ENCODE peak calls at places on chromosomes 3 and 15, in six cellular contexts. D is IMR-90, U is H9, G is neuronal stem cell, Z is H1, O is mesenchymal stem cell. E is an unnamed sample.

GRCh38 chr15:25616471-25616870 is 177.6 kb upstream of the UBE3A start:
- DNase-seq in U (no peak), O (no peak), Z (no peak), D (no peak), G (no peak), E (no peak)

GRCh38 chr3:60190073-60190472 is 1061.2 kb downstream of the FHIT start:
- DNase-seq in D (no peak), U (no peak), G (no peak), O (no peak), Z (no peak), E (no peak)

GRCh38 chr15:35722506-35722905 is 176.5 kb upstream of the DPH6 start:
- DNase-seq in U (no peak), Z (no peak), O (no peak), D (no peak), G (no peak), E (no peak)

GRCh38 chr15:67822537-67823370 is 2.6 kb upstream of the SKOR1 start:
- DNase-seq in G (no peak), D (no peak), O (no peak), Z (peak; percentile 79), U (peak; percentile 50), E (no peak)

GRCh38 chr3:16122155-16122554 is 52.3 kb upstream of the GALNT15 start:
- DNase-seq in O (no peak), U (no peak), G (no peak), Z (no peak), D (no peak), E (no peak)

GRCh38 chr15:80309769-80310384 is 57.9 kb upstream of the CTXND1 start:
- DNase-seq in G (peak; percentile 30), D (peak; percentile 34), O (peak; percentile 17), U (no peak), Z (no peak), E (peak; percentile 55)

GRCh38 chr3:39050020-39050419 is 1.7 kb downstream of the SCN11A start:
- DNase-seq in Z (no peak), O (no peak), G (no peak), D (no peak), U (no peak), E (no peak)

GRCh38 chr15:44718927-44719292 is 7.6 kb downstream of the B2M start:
- DNase-seq in Z (no peak), U (no peak), D (no peak), O (no peak), G (no peak), E (no peak)

GRCh38 chr3:44845528-44846520 is 15.9 kb upstream of the TMEM42 start:
- DNase-seq in U (no peak), G (no peak), Z (no peak), O (peak; percentile 46), D (peak; percentile 59), E (peak; percentile 36)

GRCh38 chr15:31427411-31427810 is 100.8 kb downstream of the KLF13 start:
- DNase-seq in Z (no peak), U (no peak), D (no peak), O (peak; percentile 36), G (no peak), E (no peak)

GRCh38 chr3:195549931-195550519 is 6.9 kb upstream of the PPP1R2 start:
- DNase-seq in Z (no peak), O (peak; percentile 36), U (no peak), G (no peak), D (no peak), E (no peak)

GRCh38 chr3:61358364-61358763 is 107.1 kb upstream of the FHIT start:
- DNase-seq in Z (no peak), O (peak; percentile 75), U (no peak), D (no peak), G (no peak), E (no peak)

GRCh38 chr3:64414043-64414442 is 188.8 kb upstream of the PRICKLE2 start:
- DNase-seq in D (no peak), O (peak; percentile 74), Z (no peak), G (no peak), U (no peak), E (no peak)

GRCh38 chr3:136283627-136284026 is 33.5 kb downstream of the PCCB start:
- DNase-seq in G (no peak), O (no peak), U (no peak), Z (no peak), D (peak; percentile 50), E (peak; percentile 54)

GRCh38 chr3:74267583-74268184 is 346.8 kb downstream of the CNTN3 start:
- DNase-seq in U (peak; percentile 52), G (peak; percentile 46), O (peak; percentile 51), Z (no peak), D (peak; percentile 63), E (peak; percentile 79)

DNA sequence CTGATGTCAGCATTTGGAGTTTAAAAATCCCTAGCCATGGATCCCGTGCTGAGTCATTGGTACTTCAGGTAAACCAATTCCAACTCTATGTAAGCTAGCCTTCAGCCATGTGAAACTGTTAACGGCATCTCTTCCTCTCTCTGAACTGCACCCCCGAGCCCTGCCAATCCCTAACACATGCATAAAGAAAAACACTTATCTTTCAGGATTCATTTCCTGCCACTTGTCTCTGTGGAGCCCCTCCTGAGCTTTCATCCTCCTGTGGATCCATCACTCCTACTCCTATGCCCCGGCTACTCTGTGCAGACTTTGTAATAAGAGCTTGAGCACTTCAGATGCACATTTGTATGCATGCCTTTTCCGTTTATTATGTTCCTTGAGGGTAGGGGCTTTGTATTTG is 119.1 kb downstream of the AKAP13 start:
- DNase-seq in G (no peak), Z (no peak), U (no peak), O (no peak), D (peak; percentile 28), E (no peak)
- H3K27ac ChIP-seq in G (no peak overlapping the region), Z (no peak overlapping the region), U (no peak overlapping the region), O (no peak overlapping the region), D (no peak overlapping the region), E (no peak overlapping the region)

DNA sequence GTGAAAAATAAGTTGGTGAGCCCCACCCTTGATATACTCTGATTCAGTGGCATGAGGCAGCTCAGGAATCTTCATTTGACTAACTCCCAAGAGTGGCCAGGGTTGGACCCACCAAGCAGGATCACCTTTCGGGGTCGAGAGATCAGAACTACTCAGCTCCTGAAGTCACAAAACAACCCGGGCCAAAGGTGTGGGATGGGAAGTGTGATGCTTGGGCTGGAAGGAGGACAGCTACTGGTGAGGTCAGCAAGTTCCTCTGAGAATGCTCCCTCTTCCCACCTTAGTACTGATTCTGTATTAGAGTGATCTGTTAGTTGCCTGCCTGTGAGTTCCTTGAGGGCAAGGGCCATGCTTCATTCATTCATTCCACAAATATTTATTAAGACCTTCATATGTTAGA is 15.1 kb downstream of the ESYT3 start:
- DNase-seq in O (no peak), Z (no peak), D (no peak), U (no peak), G (no peak), E (no peak)
- H2BK15ac ChIP-seq in O (no peak overlapping the region), Z (no peak overlapping the region), D (no peak overlapping the region), U (no peak overlapping the region), G (no peak overlapping the region), E (no peak overlapping the region)

GRCh38 chr15:78978601-78979179 is 33.8 kb upstream of the CTSH start:
- DNase-seq in D (no peak), G (no peak), Z (no peak), U (no peak), O (no peak), E (no peak)

GRCh38 chr15:78979456-78980320 is 34.8 kb upstream of the CTSH start:
- DNase-seq in O (peak; percentile 76), G (peak; percentile 43), U (peak; percentile 84), D (peak; percentile 81), Z (peak; percentile 79), E (peak; percentile 96)

GRCh38 chr15:78977091-78977571 is 32.3 kb upstream of the CTSH start:
- DNase-seq in U (no peak), D (no peak), Z (no peak), O (no peak), G (no peak), E (no peak)

GRCh38 chr15:78976691-78977090 is 31.8 kb upstream of the CTSH start:
- DNase-seq in Z (no peak), G (no peak), D (no peak), U (no peak), O (no peak), E (no peak)

GRCh38 chr15:78977591-78978347 is 32.9 kb upstream of the CTSH start:
- DNase-seq in U (no peak), D (no peak), O (no peak), G (no peak), Z (no peak), E (no peak)
- H3K27ac ChIP-seq in U (no peak overlapping the region), D (no peak overlapping the region), O (no peak overlapping the region), G (no peak overlapping the region), Z (no peak overlapping the region), E (no peak overlapping the region)

DNA sequence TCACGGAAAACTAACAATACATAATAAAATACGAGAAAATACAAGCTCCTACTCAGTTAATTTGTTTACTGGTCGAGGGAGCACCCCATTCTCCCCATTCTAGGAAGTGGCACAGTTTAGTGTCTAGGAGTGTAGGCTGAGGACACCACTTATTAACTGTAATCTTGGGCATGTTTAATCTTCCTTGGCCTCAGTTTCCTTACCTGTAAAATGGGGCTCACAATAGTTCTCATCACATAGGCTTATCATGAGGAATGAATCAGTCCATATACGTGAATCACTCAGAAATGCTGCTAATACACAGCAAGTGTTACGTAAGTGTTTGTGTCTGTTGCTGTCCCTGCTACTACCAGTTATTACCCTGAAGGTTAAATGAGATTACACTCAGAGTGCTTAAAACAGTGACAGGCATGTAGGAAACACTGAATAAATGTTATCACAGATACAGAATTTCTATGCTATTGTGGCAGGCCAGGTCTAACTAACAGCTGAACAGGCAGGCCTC is 210.2 kb downstream of the OSBPL10 start:
- DNase-seq in Z (no peak), G (no peak), U (no peak), D (peak; percentile 41), O (peak; percentile 37), E (no peak)
- H2BK15ac ChIP-seq in Z (no peak overlapping the region), G (no peak overlapping the region), U (no peak overlapping the region), D (no peak overlapping the region), O (no peak overlapping the region), E (no peak overlapping the region)

GRCh38 chr3:127212711-127213110 is 19.8 kb downstream of the PRR23E start:
- DNase-seq in G (no peak), Z (no peak), U (no peak), D (no peak), O (no peak), E (no peak)

GRCh38 chr3:127211118-127212060 is 18.5 kb downstream of the PRR23E start:
- DNase-seq in Z (no peak), O (no peak), U (no peak), D (no peak), G (no peak), E (no peak)

GRCh38 chr3:127214990-127215389 is 22.1 kb downstream of the PRR23E start:
- DNase-seq in D (no peak), U (no peak), G (peak; percentile 15), Z (no peak), O (no peak), E (peak; percentile 14)

GRCh38 chr3:127212231-127212630 is 19.3 kb downstream of the PRR23E start:
- DNase-seq in G (no peak), Z (no peak), O (no peak), U (no peak), D (no peak), E (no peak)

DNA sequence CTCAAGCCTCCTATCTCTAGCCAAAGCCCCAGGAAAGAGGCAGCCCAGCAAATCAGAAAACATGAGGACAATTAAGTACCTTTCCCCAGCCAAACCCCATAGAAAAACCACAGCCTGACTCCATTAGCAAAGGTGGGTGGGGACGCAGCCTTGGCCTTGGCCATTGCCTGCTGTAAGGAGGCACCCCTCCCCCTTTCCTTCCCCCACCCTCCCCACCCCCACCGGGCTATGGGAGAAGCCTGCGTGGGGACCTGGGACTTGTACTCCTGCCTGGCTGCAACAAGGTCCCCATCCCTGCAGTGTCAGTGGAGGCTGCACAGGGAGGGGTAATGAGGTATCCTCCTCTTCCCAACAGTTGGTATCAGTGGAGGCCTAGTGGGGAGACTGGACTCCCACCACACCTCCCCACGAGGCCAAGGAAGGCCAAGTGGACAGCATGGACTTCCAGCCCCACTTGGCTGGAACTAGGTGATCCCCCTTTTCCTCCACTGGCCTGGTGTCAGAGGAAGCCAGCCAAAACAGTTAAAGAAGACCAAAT is 20.5 kb downstream of the PRR23E start:
- DNase-seq in U (no peak), O (no peak), D (no peak), G (no peak), Z (no peak), E (no peak)
- H3K27ac ChIP-seq in U (no peak overlapping the region), O (no peak overlapping the region), D (no peak overlapping the region), G (no peak overlapping the region), Z (no peak overlapping the region), E (no peak overlapping the region)

E was measured in mesendoderm.